ENCODE peak calls at places on chromosome 22, in six cellular contexts. Y is nucleus accumbens, A is KG1, X is NCI-H345, I is iris pigment epithelial cell, G is activated gamma-delta T cell. W is an unnamed sample.

GRCh38 chr22:46380069-46380468 is 44.6 kb downstream of the TRMU start:
- DNase-seq in Y (no peak), A (no peak), X (no peak), I (no peak), G (no peak), W (no peak)

GRCh38 chr22:50581950-50582561 is 593 bp downstream of the CHKB start:
- DNase-seq in Y (no peak), A (no peak), X (no peak), I (peak), G (no peak), W (no peak)

GRCh38 chr22:36417281-36417686 is 29.5 kb upstream of the MYH9 start:
- DNase-seq in Y (no peak), A (no peak), X (no peak), I (no peak), G (no peak), W (no peak)

GRCh38 chr22:38756631-38757463 is 1.0 kb upstream of the SUN2 start:
- DNase-seq in Y (no peak), A (peak), X (no peak), I (no peak), G (no peak), W (no peak)

GRCh38 chr22:33940741-33941140 is 20.5 kb upstream of the LARGE1 start:
- DNase-seq in Y (no peak), A (no peak), X (no peak), I (no peak), G (no peak), W (no peak)

GRCh38 chr22:20154602-20155183 is 3.8 kb upstream of the CCDC188 start:
- DNase-seq in Y (no peak), A (no peak), X (peak), I (no peak), G (no peak), W (no peak)

GRCh38 chr22:46483353-46483752 is 54.1 kb downstream of the CELSR1 start:
- DNase-seq in Y (no peak), A (no peak), X (no peak), I (no peak), G (no peak), W (no peak)

GRCh38 chr22:39253427-39254070 is 8.8 kb upstream of the PDGFB start:
- DNase-seq in Y (no peak), A (no peak), X (peak), I (peak), G (no peak), W (no peak)

GRCh38 chr22:46918197-46918596 is 155.7 kb downstream of the TBC1D22A start:
- DNase-seq in Y (no peak), A (no peak), X (no peak), I (no peak), G (no peak), W (no peak)

GRCh38 chr22:36366291-36366708 is 21.5 kb downstream of the MYH9 start:
- DNase-seq in Y (no peak), A (no peak), X (no peak), I (no peak), G (no peak), W (no peak)

GRCh38 chr22:24069721-24070120 is 58.6 kb downstream of the CABIN1 start:
- DNase-seq in Y (no peak), A (no peak), X (no peak), I (no peak), G (no peak), W (no peak)

GRCh38 chr22:37749831-37750595 is 53.2 kb downstream of the TRIOBP start:
- DNase-seq in Y (no peak), A (no peak), X (no peak), I (peak), G (no peak), W (no peak)

GRCh38 chr22:46637711-46638600 is 17.8 kb downstream of the GRAMD4 start:
- DNase-seq in Y (no peak), A (no peak), X (no peak), I (no peak), G (no peak), W (no peak)

GRCh38 chr22:16819249-16819648 is 6.0 kb downstream of the XKR3 start:
- DNase-seq in Y (no peak), A (no peak), X (no peak), I (no peak), G (no peak), W (no peak)

GRCh38 chr22:50314455-50315288 is 7.2 kb upstream of the PLXNB2 start:
- DNase-seq in Y (no peak), A (peak), X (no peak), I (no peak), G (peak), W (peak)

GRCh38 chr22:31692186-31692886 is 30.3 kb upstream of the PISD start:
- DNase-seq in Y (no peak), A (no peak), X (no peak), I (peak), G (no peak), W (peak)

GRCh38 chr22:36009085-36009484 is 19.5 kb downstream of the RBFOX2 start:
- DNase-seq in Y (no peak), A (no peak), X (no peak), I (peak), G (no peak), W (no peak)

GRCh38 chr22:16586991-16587390 is 5.6 kb downstream of the CCT8L2 start:
- DNase-seq in Y (no peak), A (no peak), X (no peak), I (no peak), G (no peak), W (no peak)

GRCh38 chr22:10961043-10961860 is 4566.7 kb upstream of the OR11H1 start:
- DNase-seq in Y (no peak), A (no peak), X (no peak), I (no peak), G (no peak), W (no peak)

GRCh38 chr22:23471698-23472097 is 108.4 kb downstream of the IGLL1 start:
- DNase-seq in Y (no peak), A (no peak), X (no peak), I (no peak), G (no peak), W (no peak)

GRCh38 chr22:41367039-41367679 is 14.6 kb upstream of the TEF start:
- DNase-seq in Y (peak), A (no peak), X (peak), I (peak), G (no peak), W (no peak)

GRCh38 chr22:42926034-42926433 is 69.0 kb upstream of the ARFGAP3 start:
- DNase-seq in Y (no peak), A (no peak), X (no peak), I (no peak), G (no peak), W (no peak)

GRCh38 chr22:45742866-45743450 is 71.3 kb downstream of the ATXN10 start:
- DNase-seq in Y (no peak), A (peak), X (no peak), I (peak), G (no peak), W (no peak)

GRCh38 chr22:24893341-24894070 is 53.0 kb downstream of the LHFPL7 start:
- DNase-seq in Y (no peak), A (no peak), X (no peak), I (no peak), G (no peak), W (no peak)

GRCh38 chr22:17994424-17995108 is 29.8 kb downstream of the MICAL3 start:
- DNase-seq in Y (no peak), A (no peak), X (no peak), I (no peak), G (no peak), W (no peak)

GRCh38 chr22:24703101-24703500 is 71.4 kb downstream of the PIWIL3 start:
- DNase-seq in Y (no peak), A (no peak), X (peak), I (no peak), G (no peak), W (no peak)

GRCh38 chr22:31289335-31289734 is 3.0 kb downstream of the PIK3IP1 start:
- DNase-seq in Y (no peak), A (no peak), X (peak), I (no peak), G (no peak), W (no peak)

GRCh38 chr22:38704568-38705234 is 1.0 kb upstream of the GTPBP1 start:
- DNase-seq in Y (no peak), A (no peak), X (no peak), I (no peak), G (no peak), W (no peak)

W was measured in central memory CD4-positive, alpha-beta T cell.